ENCODE peak calls at places on chromosomes 7 and 10, in four cellular contexts. One of them, this sample, is unnamed.

GRCh38 chr7:150397376-150398107 is 18.4 kb downstream of the ZNF775 start:
- DNase-seq in NCI-H510A treated with DMSO at 0.1 percent for 48 hours: no peak
- DNase-seq in BJ: no peak
- DNase-seq in NCI-H446 treated with DMSO at 0.1 percent for 48 hours: no peak
- DNase-seq in this sample: no peak

GRCh38 chr7:108347616-108348015 is 108.6 kb downstream of the NRCAM start:
- DNase-seq in NCI-H510A treated with DMSO at 0.1 percent for 48 hours: no peak
- DNase-seq in BJ: no peak
- DNase-seq in NCI-H446 treated with DMSO at 0.1 percent for 48 hours: no peak
- DNase-seq in this sample: no peak

GRCh38 chr7:100107125-100107737 is 5.8 kb downstream of the AP4M1 start:
- DNase-seq in NCI-H510A treated with DMSO at 0.1 percent for 48 hours: no peak
- DNase-seq in BJ: no peak
- DNase-seq in NCI-H446 treated with DMSO at 0.1 percent for 48 hours: no peak
- DNase-seq in this sample: no peak

GRCh38 chr10:96556003-96556402 is 30.8 kb downstream of the TM9SF3 start:
- DNase-seq in NCI-H510A treated with DMSO at 0.1 percent for 48 hours: peak
- DNase-seq in BJ: no peak
- DNase-seq in NCI-H446 treated with DMSO at 0.1 percent for 48 hours: no peak
- DNase-seq in this sample: no peak

GRCh38 chr10:105023223-105023622 is 382.1 kb downstream of the SORCS3 start:
- DNase-seq in NCI-H510A treated with DMSO at 0.1 percent for 48 hours: no peak
- DNase-seq in BJ: no peak
- DNase-seq in NCI-H446 treated with DMSO at 0.1 percent for 48 hours: peak
- DNase-seq in this sample: no peak

GRCh38 chr7:128081351-128081750 is 50.1 kb upstream of the LRRC4 start:
- DNase-seq in NCI-H510A treated with DMSO at 0.1 percent for 48 hours: no peak
- DNase-seq in BJ: no peak
- DNase-seq in NCI-H446 treated with DMSO at 0.1 percent for 48 hours: no peak
- DNase-seq in this sample: no peak

GRCh38 chr7:77940647-77941046 is 142.1 kb downstream of the PHTF2 start:
- DNase-seq in NCI-H510A treated with DMSO at 0.1 percent for 48 hours: peak
- DNase-seq in BJ: no peak
- DNase-seq in NCI-H446 treated with DMSO at 0.1 percent for 48 hours: peak
- DNase-seq in this sample: peak

GRCh38 chr7:133837248-133837647 is 289.9 kb upstream of the LRGUK start:
- DNase-seq in NCI-H510A treated with DMSO at 0.1 percent for 48 hours: no peak
- DNase-seq in BJ: no peak
- DNase-seq in NCI-H446 treated with DMSO at 0.1 percent for 48 hours: peak
- DNase-seq in this sample: peak

GRCh38 chr7:131011976-131012375 is 278.0 kb upstream of the KLF14 start:
- DNase-seq in NCI-H510A treated with DMSO at 0.1 percent for 48 hours: no peak
- DNase-seq in BJ: no peak
- DNase-seq in NCI-H446 treated with DMSO at 0.1 percent for 48 hours: no peak
- DNase-seq in this sample: no peak

GRCh38 chr10:90561666-90562065 is 296.2 kb downstream of the HTR7 start:
- DNase-seq in NCI-H510A treated with DMSO at 0.1 percent for 48 hours: no peak
- DNase-seq in BJ: no peak
- DNase-seq in NCI-H446 treated with DMSO at 0.1 percent for 48 hours: no peak
- DNase-seq in this sample: no peak

GRCh38 chr7:246451-246850 is 43.5 kb upstream of the FOXL3 start:
- DNase-seq in NCI-H510A treated with DMSO at 0.1 percent for 48 hours: no peak
- DNase-seq in BJ: no peak
- DNase-seq in NCI-H446 treated with DMSO at 0.1 percent for 48 hours: no peak
- DNase-seq in this sample: no peak

GRCh38 chr7:44678468-44679179 is 70.0 kb upstream of the ZMIZ2 start:
- DNase-seq in NCI-H510A treated with DMSO at 0.1 percent for 48 hours: no peak
- DNase-seq in BJ: peak
- DNase-seq in NCI-H446 treated with DMSO at 0.1 percent for 48 hours: no peak
- DNase-seq in this sample: no peak

GRCh38 chr10:74255214-74255613 is 104.2 kb downstream of the ADK start:
- DNase-seq in NCI-H510A treated with DMSO at 0.1 percent for 48 hours: no peak
- DNase-seq in BJ: no peak
- DNase-seq in NCI-H446 treated with DMSO at 0.1 percent for 48 hours: no peak
- DNase-seq in this sample: no peak

GRCh38 chr7:90655566-90655965 is 59.4 kb downstream of the CDK14 start:
- DNase-seq in NCI-H510A treated with DMSO at 0.1 percent for 48 hours: no peak
- DNase-seq in BJ: peak
- DNase-seq in NCI-H446 treated with DMSO at 0.1 percent for 48 hours: no peak
- DNase-seq in this sample: no peak

GRCh38 chr7:155618708-155619633 is 25.5 kb upstream of the RBM33 start:
- DNase-seq in NCI-H510A treated with DMSO at 0.1 percent for 48 hours: no peak
- DNase-seq in BJ: no peak
- DNase-seq in NCI-H446 treated with DMSO at 0.1 percent for 48 hours: no peak
- DNase-seq in this sample: no peak

GRCh38 chr7:109890622-109891021 is 1200.3 kb upstream of the LRRN3 start:
- DNase-seq in NCI-H510A treated with DMSO at 0.1 percent for 48 hours: no peak
- DNase-seq in BJ: no peak
- DNase-seq in NCI-H446 treated with DMSO at 0.1 percent for 48 hours: no peak
- DNase-seq in this sample: no peak

GRCh38 chr10:51892965-51893658 is 193.7 kb upstream of the CSTF2T start:
- DNase-seq in NCI-H510A treated with DMSO at 0.1 percent for 48 hours: no peak
- DNase-seq in BJ: no peak
- DNase-seq in NCI-H446 treated with DMSO at 0.1 percent for 48 hours: no peak
- DNase-seq in this sample: no peak

GRCh38 chr10:97991875-97992274 is 38.5 kb downstream of the CRTAC1 start:
- DNase-seq in NCI-H510A treated with DMSO at 0.1 percent for 48 hours: no peak
- DNase-seq in BJ: no peak
- DNase-seq in NCI-H446 treated with DMSO at 0.1 percent for 48 hours: no peak
- DNase-seq in this sample: no peak

GRCh38 chr10:14407567-14407966 is 76.8 kb upstream of the FRMD4A start:
- DNase-seq in NCI-H510A treated with DMSO at 0.1 percent for 48 hours: no peak
- DNase-seq in BJ: no peak
- DNase-seq in NCI-H446 treated with DMSO at 0.1 percent for 48 hours: no peak
- DNase-seq in this sample: no peak

This sample was measured in NCI-H1092.